ENCODE peak calls at places on chromosomes 5 and 9, in four cellular contexts. One of them, this sample, is unnamed.

GRCh38 chr5:125152036-125152435 is 405.6 kb upstream of the ZNF608 start:
- DNase-seq in GM23338: no peak
- DNase-seq in A549: no peak
- DNase-seq in mammary epithelial cell: no peak
- DNase-seq in this sample: no peak

GRCh38 chr5:113514263-113514590 is 733 bp downstream of the YTHDC2 start:
- DNase-seq in GM23338: no peak
- DNase-seq in A549: no peak
- DNase-seq in mammary epithelial cell: no peak
- DNase-seq in this sample: no peak

GRCh38 chr5:178355662-178356061 is 123.1 kb upstream of the PHYKPL start:
- DNase-seq in GM23338: no peak
- DNase-seq in A549: no peak
- DNase-seq in mammary epithelial cell: no peak
- DNase-seq in this sample: no peak

GRCh38 chr9:24436761-24437160 is 108.9 kb downstream of the IZUMO3 start:
- DNase-seq in GM23338: peak
- DNase-seq in A549: no peak
- DNase-seq in mammary epithelial cell: no peak
- DNase-seq in this sample: no peak

GRCh38 chr5:39570418-39571027 is 145.7 kb upstream of the DAB2 start:
- DNase-seq in GM23338: peak
- DNase-seq in A549: peak
- DNase-seq in mammary epithelial cell: peak
- DNase-seq in this sample: no peak

GRCh38 chr5:7926296-7926695 is 57.3 kb downstream of the MTRR start:
- DNase-seq in GM23338: no peak
- DNase-seq in A549: no peak
- DNase-seq in mammary epithelial cell: peak
- DNase-seq in this sample: no peak

GRCh38 chr9:137982132-137982666 is 104.6 kb downstream of the CACNA1B start:
- DNase-seq in GM23338: no peak
- DNase-seq in A549: no peak
- DNase-seq in mammary epithelial cell: peak
- DNase-seq in this sample: no peak

GRCh38 chr5:151523335-151523734 is 67.8 kb downstream of the FAT2 start:
- DNase-seq in GM23338: peak
- DNase-seq in A549: peak
- DNase-seq in mammary epithelial cell: peak
- DNase-seq in this sample: no peak

GRCh38 chr5:58922392-58923171 is 339.7 kb downstream of the RAB3C start:
- DNase-seq in GM23338: no peak
- DNase-seq in A549: no peak
- DNase-seq in mammary epithelial cell: no peak
- DNase-seq in this sample: no peak

GRCh38 chr5:34898258-34898895 is 16.9 kb downstream of the RAD1 start:
- DNase-seq in GM23338: peak
- DNase-seq in A549: peak
- DNase-seq in mammary epithelial cell: peak
- DNase-seq in this sample: no peak

GRCh38 chr9:130128782-130129424 is 43.3 kb upstream of the NCS1 start:
- DNase-seq in GM23338: no peak
- DNase-seq in A549: no peak
- DNase-seq in mammary epithelial cell: no peak
- DNase-seq in this sample: no peak

GRCh38 chr9:123775885-123776284 is 154.0 kb downstream of the DENND1A start:
- DNase-seq in GM23338: no peak
- DNase-seq in A549: no peak
- DNase-seq in mammary epithelial cell: no peak
- DNase-seq in this sample: no peak

GRCh38 chr5:169609716-169610115 is 26.1 kb downstream of the SPDL1 start:
- DNase-seq in GM23338: peak
- DNase-seq in A549: no peak
- DNase-seq in mammary epithelial cell: no peak
- DNase-seq in this sample: no peak

GRCh38 chr5:72951850-72952468 is 3.9 kb upstream of the FCHO2 start:
- DNase-seq in GM23338: no peak
- DNase-seq in A549: peak
- DNase-seq in mammary epithelial cell: peak
- DNase-seq in this sample: no peak

GRCh38 chr5:96177303-96177869 is 215.7 kb upstream of the ELL2 start:
- DNase-seq in GM23338: no peak
- DNase-seq in A549: no peak
- DNase-seq in mammary epithelial cell: peak
- DNase-seq in this sample: peak

GRCh38 chr9:81052846-81053245 is 636.5 kb downstream of the TLE1 start:
- DNase-seq in GM23338: no peak
- DNase-seq in A549: no peak
- DNase-seq in mammary epithelial cell: peak
- DNase-seq in this sample: no peak

GRCh38 chr5:45162974-45163373 is 354.2 kb downstream of the MRPS30 start:
- DNase-seq in GM23338: no peak
- DNase-seq in A549: no peak
- DNase-seq in mammary epithelial cell: no peak
- DNase-seq in this sample: no peak

GRCh38 chr9:134626576-134627416 is 14.8 kb upstream of the COL5A1 start:
- DNase-seq in GM23338: no peak
- DNase-seq in A549: no peak
- DNase-seq in mammary epithelial cell: no peak
- DNase-seq in this sample: no peak

GRCh38 chr9:77819672-77820071 is 171.6 kb upstream of the GNA14 start:
- DNase-seq in GM23338: no peak
- DNase-seq in A549: no peak
- DNase-seq in mammary epithelial cell: no peak
- DNase-seq in this sample: no peak

GRCh38 chr5:36070687-36071571 is 4.2 kb upstream of the UGT3A2 start:
- DNase-seq in GM23338: no peak
- DNase-seq in A549: no peak
- DNase-seq in mammary epithelial cell: no peak
- DNase-seq in this sample: no peak

GRCh38 chr5:181108578-181109165 is 22.3 kb downstream of the OR2V1 start:
- DNase-seq in GM23338: no peak
- DNase-seq in A549: no peak
- DNase-seq in mammary epithelial cell: no peak
- DNase-seq in this sample: no peak

GRCh38 chr9:127540664-127541041 is 71.4 kb upstream of the STXBP1 start:
- DNase-seq in GM23338: peak
- DNase-seq in A549: no peak
- DNase-seq in mammary epithelial cell: no peak
- DNase-seq in this sample: no peak

GRCh38 chr9:133992780-133993634 is 883 bp upstream of the VAV2 start:
- DNase-seq in GM23338: peak
- DNase-seq in A549: peak
- DNase-seq in mammary epithelial cell: peak
- DNase-seq in this sample: peak

GRCh38 chr5:75461679-75462078 is 49.8 kb downstream of the CERT1 start:
- DNase-seq in GM23338: no peak
- DNase-seq in A549: no peak
- DNase-seq in mammary epithelial cell: peak
- DNase-seq in this sample: no peak

GRCh38 chr5:35098214-35098613 is 50.5 kb upstream of the AGXT2 start:
- DNase-seq in GM23338: no peak
- DNase-seq in A549: no peak
- DNase-seq in mammary epithelial cell: no peak
- DNase-seq in this sample: no peak

GRCh38 chr5:104016650-104017049 is 454.1 kb upstream of the NUDT12 start:
- DNase-seq in GM23338: no peak
- DNase-seq in A549: no peak
- DNase-seq in mammary epithelial cell: peak
- DNase-seq in this sample: no peak

GRCh38 chr9:73529666-73530065 is 378.0 kb downstream of the ANXA1 start:
- DNase-seq in GM23338: no peak
- DNase-seq in A549: no peak
- DNase-seq in mammary epithelial cell: no peak
- DNase-seq in this sample: no peak

GRCh38 chr5:128774605-128775004 is 190.7 kb upstream of the SLC27A6 start:
- DNase-seq in GM23338: no peak
- DNase-seq in A549: no peak
- DNase-seq in mammary epithelial cell: peak
- DNase-seq in this sample: no peak

GRCh38 chr5:130198927-130199326 is 294.7 kb downstream of the CHSY3 start:
- DNase-seq in GM23338: peak
- DNase-seq in A549: peak
- DNase-seq in mammary epithelial cell: no peak
- DNase-seq in this sample: no peak

GRCh38 chr5:136159457-136159856 is 26.8 kb downstream of the SMAD5 start:
- DNase-seq in GM23338: no peak
- DNase-seq in A549: no peak
- DNase-seq in mammary epithelial cell: no peak
- DNase-seq in this sample: no peak

GRCh38 chr5:136169218-136169617 is 23.7 kb downstream of the SMIM32 start:
- DNase-seq in GM23338: no peak
- DNase-seq in A549: no peak
- DNase-seq in mammary epithelial cell: no peak
- DNase-seq in this sample: no peak

GRCh38 chr5:136162001-136162400 is 29.4 kb downstream of the SMAD5 start:
- DNase-seq in GM23338: no peak
- DNase-seq in A549: no peak
- DNase-seq in mammary epithelial cell: no peak
- DNase-seq in this sample: no peak

GRCh38 chr5:136166909-136167308 is 26.1 kb downstream of the SMIM32 start:
- DNase-seq in GM23338: no peak
- DNase-seq in A549: no peak
- DNase-seq in mammary epithelial cell: no peak
- DNase-seq in this sample: no peak

GRCh38 chr5:136164226-136164625 is 28.7 kb downstream of the SMIM32 start:
- DNase-seq in GM23338: no peak
- DNase-seq in A549: no peak
- DNase-seq in mammary epithelial cell: no peak
- DNase-seq in this sample: no peak
- H3K4me2 ChIP-seq in GM23338: no peak
- H3K4me2 ChIP-seq in A549: no peak
- H3K4me2 ChIP-seq in mammary epithelial cell: no peak
- H3K4me2 ChIP-seq in this sample: no peak

DNA sequence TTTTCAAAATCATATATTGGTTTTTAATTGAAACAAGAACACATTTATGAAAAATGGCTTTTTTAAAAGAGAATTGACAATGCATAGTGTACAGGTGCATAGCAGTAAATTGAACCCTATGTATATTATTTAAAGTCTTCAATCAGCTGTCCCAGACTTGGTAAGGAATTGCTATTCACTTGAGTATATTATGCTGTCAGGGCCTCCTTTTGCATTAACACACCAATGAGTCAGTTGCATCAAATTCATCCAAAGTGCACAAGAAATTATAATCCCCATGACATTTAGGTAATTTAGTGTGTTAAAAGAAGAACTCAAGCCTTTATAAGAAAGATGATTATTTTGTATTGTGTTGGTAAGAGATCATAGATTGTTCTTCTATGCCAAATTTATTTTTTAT is 748.8 kb upstream of the RIOK2 start:
- DNase-seq in GM23338: no peak
- DNase-seq in A549: no peak
- DNase-seq in mammary epithelial cell: no peak
- DNase-seq in this sample: no peak
- H3K4me2 ChIP-seq in GM23338: no peak
- H3K4me2 ChIP-seq in A549: no peak
- H3K4me2 ChIP-seq in mammary epithelial cell: no peak
- H3K4me2 ChIP-seq in this sample: no peak

GRCh38 chr5:432201-432927 is 10.6 kb upstream of the EXOC3 start:
- DNase-seq in GM23338: no peak
- DNase-seq in A549: no peak
- DNase-seq in mammary epithelial cell: no peak
- DNase-seq in this sample: no peak
- H3K4me2 ChIP-seq in GM23338: no peak
- H3K4me2 ChIP-seq in A549: no peak
- H3K4me2 ChIP-seq in mammary epithelial cell: no peak
- H3K4me2 ChIP-seq in this sample: no peak

GRCh38 chr5:5332287-5332686 is 90.2 kb upstream of the ICE1 start:
- DNase-seq in GM23338: no peak
- DNase-seq in A549: no peak
- DNase-seq in mammary epithelial cell: no peak
- DNase-seq in this sample: no peak
- H3K4me2 ChIP-seq in GM23338: no peak
- H3K4me2 ChIP-seq in A549: no peak
- H3K4me2 ChIP-seq in mammary epithelial cell: no peak
- H3K4me2 ChIP-seq in this sample: no peak

GRCh38 chr5:78639811-78640210 is 8.8 kb downstream of the LHFPL2 start:
- DNase-seq in GM23338: no peak
- DNase-seq in A549: no peak
- DNase-seq in mammary epithelial cell: no peak
- DNase-seq in this sample: no peak
- H3K4me2 ChIP-seq in GM23338: no peak
- H3K4me2 ChIP-seq in A549: peak
- H3K4me2 ChIP-seq in mammary epithelial cell: peak
- H3K4me2 ChIP-seq in this sample: no peak

GRCh38 chr5:157107508-157107907 is 1.3 kb downstream of the HAVCR2 start:
- DNase-seq in GM23338: no peak
- DNase-seq in A549: no peak
- DNase-seq in mammary epithelial cell: no peak
- DNase-seq in this sample: no peak

GRCh38 chr5:157113007-157113406 is 4.2 kb upstream of the HAVCR2 start:
- DNase-seq in GM23338: no peak
- DNase-seq in A549: no peak
- DNase-seq in mammary epithelial cell: no peak
- DNase-seq in this sample: no peak

GRCh38 chr5:157106668-157107461 is 2.0 kb downstream of the HAVCR2 start:
- DNase-seq in GM23338: no peak
- DNase-seq in A549: no peak
- DNase-seq in mammary epithelial cell: no peak
- DNase-seq in this sample: no peak

GRCh38 chr5:157109744-157110143 is 900 bp upstream of the HAVCR2 start:
- DNase-seq in GM23338: no peak
- DNase-seq in A549: no peak
- DNase-seq in mammary epithelial cell: no peak
- DNase-seq in this sample: no peak

DNA sequence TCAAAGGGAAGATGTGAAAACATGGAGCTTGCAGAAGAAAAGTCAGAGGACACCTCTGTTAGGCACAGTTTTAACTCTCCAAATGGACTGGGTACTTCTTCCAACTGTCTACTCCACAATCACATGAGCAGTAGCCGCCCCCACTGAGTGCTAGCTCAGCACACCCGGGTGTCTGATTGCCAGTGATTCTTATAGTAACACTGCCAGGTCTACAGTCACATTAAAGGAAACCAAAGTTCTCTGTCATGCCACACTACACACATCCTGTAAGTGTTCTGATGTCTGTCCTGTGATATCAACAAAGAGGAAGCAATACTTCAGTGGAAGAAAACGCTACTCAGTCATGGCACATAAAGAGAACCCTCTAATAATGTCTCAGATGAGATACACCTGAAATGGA is at the start of gene HAVCR2:
- DNase-seq in GM23338: no peak
- DNase-seq in A549: no peak
- DNase-seq in mammary epithelial cell: no peak
- DNase-seq in this sample: no peak
- H3K4me2 ChIP-seq in GM23338: no peak
- H3K4me2 ChIP-seq in A549: no peak
- H3K4me2 ChIP-seq in mammary epithelial cell: no peak
- H3K4me2 ChIP-seq in this sample: no peak